ENCODE peak calls at places on chromosomes 13 and 19, in nine cellular contexts. X is PC-9, L is pancreas, M is fibroblast of lung, Z is upper lobe of right lung, E is adrenal gland, G is heart left ventricle, S is IMR-90, C is cardiac muscle cell. Q is an unnamed sample.
A peak's percentile ranks its signal among the peaks of the same experiment; 100 is the strongest.

GRCh38 chr13:60012503-60012902 is 151.2 kb downstream of the DIAPH3 start:
- DNase-seq in X (peak; percentile 15), L (peak; percentile 48), M (no peak), Z (no peak), E (no peak), G (no peak), S (no peak), C (no peak), Q (no peak)

GRCh38 chr19:34690372-34690771 is 12.9 kb downstream of the ZNF302 start:
- DNase-seq in X (no peak), L (no peak), M (no peak), Z (no peak), E (no peak), G (no peak), S (no peak), C (no peak), Q (no peak)

GRCh38 chr13:30026093-30026492 is 175.7 kb upstream of the UBL3 start:
- DNase-seq in X (no peak), L (no peak), M (peak; percentile 91), Z (no peak), E (no peak), G (no peak), S (peak; percentile 96), C (peak; percentile 12), Q (no peak)

GRCh38 chr19:48121909-48122371 is 11.3 kb upstream of the PLA2G4C start:
- DNase-seq in X (no peak), L (no peak), M (no peak), Z (no peak), E (peak; percentile 39), G (no peak), S (no peak), C (peak; percentile 33), Q (no peak)

GRCh38 chr19:53915000-53915399 is 5.9 kb downstream of the CACNG7 start:
- DNase-seq in X (no peak), L (no peak), M (no peak), Z (no peak), E (no peak), G (no peak), S (no peak), C (no peak), Q (no peak)

GRCh38 chr19:10533656-10534386 is 9.9 kb upstream of the ATG4D start:
- DNase-seq in X (no peak), L (no peak), M (peak; percentile 92), Z (no peak), E (no peak), G (no peak), S (peak; percentile 88), C (peak; percentile 73), Q (no peak)

GRCh38 chr13:98443329-98443728 is 133.6 kb downstream of the STK24 start:
- DNase-seq in X (no peak), L (no peak), M (peak; percentile 76), Z (no peak), E (no peak), G (no peak), S (peak; percentile 92), C (peak; percentile 19), Q (no peak)

GRCh38 chr13:73248711-73249580 is 190.1 kb downstream of the KLF5 start:
- DNase-seq in X (peak; percentile 60), L (peak; percentile 49), M (peak; percentile 39), Z (no peak), E (no peak), G (no peak), S (peak; percentile 63), C (peak; percentile 31), Q (peak; percentile 67)

GRCh38 chr13:94712812-94713555 is 639 bp upstream of the SOX21 start:
- DNase-seq in X (no peak), L (no peak), M (peak; percentile 75), Z (peak; percentile 68), E (no peak), G (no peak), S (peak; percentile 46), C (peak; percentile 79), Q (peak; percentile 30)

GRCh38 chr19:10838377-10838776 is 2.4 kb upstream of the TMED1 start:
- DNase-seq in X (no peak), L (no peak), M (no peak), Z (no peak), E (no peak), G (no peak), S (no peak), C (no peak), Q (no peak)

GRCh38 chr19:35048911-35049411 is 7.4 kb downstream of the HPN start:
- DNase-seq in X (peak; percentile 38), L (peak; percentile 97), M (no peak), Z (no peak), E (no peak), G (peak; percentile 81), S (no peak), C (no peak), Q (no peak)

GRCh38 chr19:46878613-46879375 is 18.0 kb downstream of the ARHGAP35 start:
- DNase-seq in X (no peak), L (no peak), M (peak; percentile 95), Z (no peak), E (no peak), G (no peak), S (peak; percentile 93), C (peak; percentile 75), Q (no peak)

GRCh38 chr13:91346848-91347211 is 657 bp upstream of the MIR17HG start:
- DNase-seq in X (no peak), L (peak; percentile 30), M (no peak), Z (no peak), E (no peak), G (no peak), S (no peak), C (peak; percentile 10), Q (no peak)

GRCh38 chr19:58021541-58022282 is 12.1 kb upstream of the ZSCAN1 start:
- DNase-seq in X (peak; percentile 23), L (no peak), M (peak; percentile 25), Z (no peak), E (peak; percentile 60), G (peak; percentile 58), S (peak; percentile 40), C (peak; percentile 65), Q (peak; percentile 15)

GRCh38 chr19:50255115-50255514 is 51.7 kb downstream of the MYH14 start:
- DNase-seq in X (no peak), L (no peak), M (no peak), Z (no peak), E (no peak), G (no peak), S (no peak), C (no peak), Q (no peak)
- TF ChIP-seq CTCF in X (no peak), L (no peak), M (no peak), Z (no peak), E (no peak), G (no peak), S (no peak), C (peak; percentile 13), Q (no peak)

DNA sequence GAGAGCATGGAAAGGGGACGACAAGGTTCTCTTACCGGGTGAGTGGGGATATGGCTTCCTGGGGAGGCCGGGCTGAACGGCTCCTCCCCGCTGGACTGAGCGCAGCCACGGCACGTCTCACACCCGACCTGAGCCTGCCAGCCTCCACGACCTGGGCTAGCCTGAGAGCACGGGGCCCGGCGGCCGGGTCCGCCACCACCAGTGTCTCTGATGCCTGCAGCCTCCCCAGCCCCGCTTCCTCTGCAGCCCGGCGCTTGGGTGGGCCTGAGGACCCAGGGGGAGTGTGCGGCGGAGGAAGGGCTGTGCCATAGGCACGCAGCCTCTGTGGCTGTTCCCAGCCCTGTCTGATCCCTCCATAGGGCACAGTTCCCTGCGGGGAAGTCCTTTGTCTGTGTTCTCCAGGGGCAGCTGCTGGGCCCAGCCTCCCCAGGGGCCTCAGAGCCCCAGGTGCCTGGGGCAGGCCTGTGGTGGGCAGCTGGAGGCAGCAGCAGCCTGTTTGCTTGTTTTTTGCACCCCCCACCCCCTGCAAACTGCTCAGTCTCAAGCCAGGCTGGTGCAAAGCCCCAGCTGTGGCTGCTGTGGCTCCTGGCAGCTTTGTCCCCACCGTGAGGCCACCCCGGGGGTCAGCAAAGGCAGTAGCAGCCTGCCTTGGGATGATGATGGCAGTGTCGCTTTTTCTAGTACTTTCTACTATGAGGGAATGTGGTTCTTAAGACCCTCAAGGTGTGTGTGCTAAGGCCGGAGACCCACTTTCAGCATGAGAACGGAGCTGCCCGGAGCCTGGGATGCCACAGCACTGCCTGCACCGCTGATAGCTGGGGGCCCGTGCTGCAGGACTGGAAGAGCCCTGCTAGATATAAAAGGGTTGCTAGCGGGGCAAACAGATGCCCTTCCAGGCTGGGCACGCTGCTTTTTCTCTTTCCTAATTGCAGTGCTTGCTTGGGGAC is 14.8 kb downstream of the PLIN4 start:
- DNase-seq in X (no peak), L (no peak), M (no peak), Z (no peak), E (no peak), G (no peak), S (no peak), C (no peak), Q (no peak)
- H3K4me1 ChIP-seq in X (no peaks in the 10 kb centered on the region), L (no peaks in the 10 kb centered on the region), M (peaks cover 5% of the 10 kb centered on the region), Z (no peaks in the 10 kb centered on the region), E (peaks cover 8% of the 10 kb centered on the region), G (peaks cover 12% of the 10 kb centered on the region), S (peaks cover 4% of the 10 kb centered on the region), C (no peaks in the 10 kb centered on the region), Q (no peaks in the 10 kb centered on the region)

GRCh38 chr19:42252365-42253244 is 2.3 kb downstream of the ERF start:
- DNase-seq in X (no peak), L (peak; percentile 63), M (peak; percentile 65), Z (peak; percentile 76), E (peak; percentile 71), G (peak; percentile 64), S (peak; percentile 68), C (peak; percentile 68), Q (no peak)

GRCh38 chr19:42253245-42254082 is 1.5 kb downstream of the ERF start:
- DNase-seq in X (peak; percentile 64), L (peak; percentile 79), M (peak; percentile 43), Z (peak; percentile 86), E (peak; percentile 74), G (peak; percentile 69), S (peak; percentile 26), C (peak; percentile 65), Q (peak; percentile 92)

GRCh38 chr19:42255766-42256750 is 1.1 kb upstream of the ERF start:
- DNase-seq in X (peak; percentile 41), L (no peak), M (peak; percentile 39), Z (peak; percentile 73), E (peak; percentile 66), G (peak; percentile 69), S (peak; percentile 46), C (peak; percentile 78), Q (no peak)

GRCh38 chr19:42254850-42255765 is at the start of gene ERF:
- DNase-seq in X (peak; percentile 93), L (peak; percentile 97), M (peak; percentile 83), Z (peak; percentile 97), E (peak; percentile 94), G (peak; percentile 96), S (peak; percentile 83), C (peak; percentile 96), Q (peak; percentile 97)

GRCh38 chr19:42254083-42254849 is 662 bp downstream of the ERF start:
- DNase-seq in X (peak; percentile 63), L (peak; percentile 81), M (peak; percentile 60), Z (peak; percentile 85), E (peak; percentile 85), G (peak; percentile 84), S (peak; percentile 32), C (peak; percentile 66), Q (no peak)
- TF ChIP-seq CTCF in X (no peak), L (no peak), M (no peak), Z (peak; percentile 17), E (no peak), G (no peak), S (no peak), C (no peak), Q (no peak)

GRCh38 chr19:39412867-39413268 is 399 bp downstream of the PLEKHG2 start:
- DNase-seq in X (no peak), L (no peak), M (no peak), Z (no peak), E (peak; percentile 75), G (no peak), S (no peak), C (no peak), Q (no peak)
- H3K4me1 ChIP-seq in X (peaks cover 30% of the 10 kb centered on the region), L (peaks cover 12% of the 10 kb centered on the region), M (peaks cover 15% of the 10 kb centered on the region), Z (peaks cover 29% of the 10 kb centered on the region), E (peaks cover 24% of the 10 kb centered on the region), G (peaks cover 36% of the 10 kb centered on the region), S (peaks cover 26% of the 10 kb centered on the region), C (peaks cover 18% of the 10 kb centered on the region), Q (peaks cover 27% of the 10 kb centered on the region)

GRCh38 chr19:1366899-1367870 is 16.5 kb upstream of the NDUFS7 start:
- DNase-seq in X (no peak), L (no peak), M (no peak), Z (no peak), E (no peak), G (no peak), S (no peak), C (no peak), Q (no peak)
- TF ChIP-seq CTCF in X (no peak), L (no peak), M (no peak), Z (no peak), E (no peak), G (no peak), S (no peak), C (no peak), Q (no peak)

Q was measured in Caco-2.